ENCODE peak calls at places on chromosomes 12 and 14, in ten cellular contexts. U is endothelial cell, I is AG09319, A is glutamatergic neuron, V is left ventricle myocardium inferior, N is mammary epithelial cell, K is A549, Y is WERI-Rb-1, E is MCF 10A, W is progenitor cell of endocrine pancreas. Z is an unnamed sample.

GRCh38 chr12:77120695-77121094 is 55.3 kb upstream of the E2F7 start:
- DNase-seq in U (no peak), I (no peak), A (no peak), V (no peak), N (peak), K (no peak), Y (no peak), E (peak), W (no peak), Z (no peak)

GRCh38 chr12:109277899-109278762 is 31.0 kb downstream of the FOXN4 start:
- DNase-seq in U (no peak), I (peak), A (no peak), V (no peak), N (peak), K (peak), Y (peak), E (peak), W (no peak), Z (no peak)

GRCh38 chr12:27548301-27549199 is 24.5 kb downstream of the PPFIBP1 start:
- DNase-seq in U (no peak), I (no peak), A (no peak), V (no peak), N (no peak), K (no peak), Y (no peak), E (no peak), W (no peak), Z (no peak)

GRCh38 chr12:117063162-117063911 is 35.9 kb downstream of the TESC start:
- DNase-seq in U (no peak), I (no peak), A (no peak), V (no peak), N (no peak), K (no peak), Y (no peak), E (no peak), W (no peak), Z (no peak)

GRCh38 chr14:101123639-101124525 is 220.4 kb upstream of the RTL1 start:
- DNase-seq in U (no peak), I (no peak), A (no peak), V (no peak), N (no peak), K (no peak), Y (no peak), E (no peak), W (no peak), Z (no peak)

GRCh38 chr14:35480119-35480769 is 53.7 kb upstream of the INSM2 start:
- DNase-seq in U (no peak), I (no peak), A (no peak), V (no peak), N (peak), K (no peak), Y (no peak), E (peak), W (no peak), Z (no peak)

GRCh38 chr12:79367016-79367575 is 323.7 kb downstream of the PAWR start:
- DNase-seq in U (no peak), I (no peak), A (no peak), V (no peak), N (peak), K (no peak), Y (no peak), E (peak), W (no peak), Z (no peak)

GRCh38 chr12:72267974-72268373 is 4.2 kb upstream of the TRHDE start:
- DNase-seq in U (no peak), I (no peak), A (no peak), V (no peak), N (no peak), K (no peak), Y (no peak), E (no peak), W (no peak), Z (no peak)

GRCh38 chr14:90643982-90644510 is 172.2 kb downstream of the TTC7B start:
- DNase-seq in U (no peak), I (no peak), A (no peak), V (no peak), N (no peak), K (no peak), Y (no peak), E (no peak), W (no peak), Z (no peak)

GRCh38 chr12:40253936-40254335 is 29.1 kb downstream of the LRRK2 start:
- DNase-seq in U (no peak), I (peak), A (no peak), V (no peak), N (no peak), K (no peak), Y (no peak), E (peak), W (no peak), Z (no peak)

GRCh38 chr14:97779140-97779539 is 982.0 kb downstream of the VRK1 start:
- DNase-seq in U (no peak), I (no peak), A (no peak), V (no peak), N (no peak), K (no peak), Y (no peak), E (no peak), W (no peak), Z (no peak)

GRCh38 chr14:97776890-97777564 is 979.8 kb downstream of the VRK1 start:
- DNase-seq in U (no peak), I (no peak), A (no peak), V (no peak), N (no peak), K (no peak), Y (no peak), E (no peak), W (no peak), Z (no peak)

GRCh38 chr14:97781961-97782360 is 984.8 kb downstream of the VRK1 start:
- DNase-seq in U (no peak), I (no peak), A (no peak), V (no peak), N (no peak), K (no peak), Y (no peak), E (no peak), W (no peak), Z (no peak)

GRCh38 chr14:97780804-97781203 is 983.6 kb downstream of the VRK1 start:
- DNase-seq in U (no peak), I (no peak), A (no peak), V (no peak), N (no peak), K (no peak), Y (no peak), E (no peak), W (no peak), Z (no peak)

GRCh38 chr14:97777622-97778021 is 980.4 kb downstream of the VRK1 start:
- DNase-seq in U (no peak), I (no peak), A (no peak), V (no peak), N (no peak), K (no peak), Y (no peak), E (no peak), W (no peak), Z (no peak)
- TF ChIP-seq CTCF in U (no peak), I (no peak), A (no peak), V (no peak), N (no peak), K (no peak), Y (no peak), E (no peak), W (no peak), Z (no peak)

GRCh38 chr14:31745741-31746140 is 184.5 kb downstream of the NUBPL start:
- DNase-seq in U (no peak), I (no peak), A (no peak), V (no peak), N (no peak), K (no peak), Y (no peak), E (no peak), W (no peak), Z (no peak)
- TF ChIP-seq CTCF in U (peak), I (no peak), A (peak), V (no peak), N (no peak), K (no peak), Y (no peak), E (peak), W (no peak), Z (no peak)

GRCh38 chr14:69812725-69813124 is 15.7 kb upstream of the SLC10A1 start:
- DNase-seq in U (no peak), I (no peak), A (no peak), V (no peak), N (no peak), K (no peak), Y (peak), E (peak), W (no peak), Z (no peak)
- TF ChIP-seq CTCF in U (no peak), I (no peak), A (no peak), V (no peak), N (peak), K (peak), Y (peak), E (no peak), W (no peak), Z (peak)

DNA sequence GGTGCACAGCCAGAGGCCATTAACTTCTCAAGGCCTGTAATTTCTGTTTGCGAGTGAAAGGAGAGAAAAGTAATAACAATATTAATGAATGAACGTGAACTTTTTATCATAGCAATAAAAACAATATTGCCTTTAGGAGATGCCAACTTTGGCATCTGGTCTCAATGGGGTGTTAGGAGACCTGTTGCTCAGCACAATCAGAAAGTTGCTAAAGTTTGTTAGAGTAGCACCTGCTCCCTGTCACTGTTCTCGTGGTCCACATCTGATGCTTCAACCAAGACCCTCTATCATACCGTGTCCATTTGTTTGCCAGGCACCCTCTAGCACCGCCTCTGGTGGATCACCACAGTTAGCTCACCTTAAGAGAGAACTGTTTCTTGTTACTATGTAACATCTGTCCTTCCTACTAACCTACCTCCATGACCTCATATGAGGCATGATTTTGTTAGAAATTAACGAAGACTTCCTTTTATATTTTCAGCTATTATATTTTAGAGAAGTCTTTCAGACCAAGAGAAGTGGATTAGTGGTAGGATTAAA is 12.5 kb upstream of the CLEC4E start:
- DNase-seq in U (no peak), I (no peak), A (no peak), V (no peak), N (no peak), K (no peak), Y (no peak), E (no peak), W (no peak), Z (no peak)
- TF ChIP-seq CTCF in U (no peak), I (no peak), A (no peak), V (no peak), N (no peak), K (no peak), Y (no peak), E (no peak), W (peak), Z (no peak)

DNA sequence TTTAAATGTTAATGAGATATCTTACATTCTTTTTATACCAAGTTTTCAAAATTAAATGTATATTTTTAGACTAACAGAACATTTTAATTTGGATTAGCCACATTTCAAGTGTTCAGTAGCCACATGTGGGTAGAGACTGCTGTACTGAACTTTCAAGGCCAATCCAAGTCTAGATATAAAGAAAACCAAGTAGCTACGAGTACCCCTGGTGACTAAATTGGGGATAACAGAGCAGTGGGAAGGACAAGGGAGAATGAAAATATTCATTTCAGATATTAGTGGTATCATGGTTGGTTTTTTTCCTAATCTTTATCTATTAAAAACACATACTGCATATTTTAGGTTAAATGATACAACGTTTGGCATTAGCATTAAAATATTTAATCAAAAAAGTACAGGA is 69.4 kb upstream of the RHOJ start:
- DNase-seq in U (no peak), I (no peak), A (no peak), V (no peak), N (no peak), K (no peak), Y (no peak), E (peak), W (no peak), Z (no peak)
- TF ChIP-seq CTCF in U (peak), I (no peak), A (peak), V (no peak), N (peak), K (no peak), Y (peak), E (peak), W (peak), Z (peak)

DNA sequence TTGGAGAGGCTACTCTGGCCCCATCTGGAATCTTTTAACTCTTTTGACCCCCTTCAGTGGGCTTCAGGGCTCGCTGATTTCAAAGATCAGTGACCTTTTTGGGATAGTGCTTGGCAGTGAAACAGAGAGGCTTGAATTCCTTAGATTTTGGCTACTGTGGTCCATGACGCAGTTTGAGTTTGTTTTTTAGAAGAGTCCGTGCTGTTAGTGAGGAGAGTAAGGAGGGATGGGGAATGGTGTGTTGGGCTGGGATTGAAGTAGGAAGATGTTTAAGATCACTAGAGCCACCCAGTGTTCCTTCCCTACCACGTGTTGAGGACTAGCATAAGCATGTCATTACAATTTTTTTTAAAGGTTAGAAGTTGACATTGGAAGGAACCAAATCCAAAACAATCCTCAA is 16.4 kb downstream of the TMEM30B start:
- DNase-seq in U (no peak), I (no peak), A (no peak), V (no peak), N (no peak), K (no peak), Y (no peak), E (no peak), W (no peak), Z (peak)
- TF ChIP-seq CTCF in U (no peak), I (no peak), A (no peak), V (no peak), N (no peak), K (no peak), Y (no peak), E (no peak), W (no peak), Z (no peak)

GRCh38 chr14:73307261-73307660 is 70.0 kb downstream of the PAPLN start:
- DNase-seq in U (no peak), I (no peak), A (no peak), V (no peak), N (no peak), K (no peak), Y (no peak), E (no peak), W (no peak), Z (no peak)

GRCh38 chr14:73312697-73313096 is 75.4 kb downstream of the PAPLN start:
- DNase-seq in U (no peak), I (no peak), A (no peak), V (no peak), N (no peak), K (no peak), Y (no peak), E (no peak), W (no peak), Z (no peak)

DNA sequence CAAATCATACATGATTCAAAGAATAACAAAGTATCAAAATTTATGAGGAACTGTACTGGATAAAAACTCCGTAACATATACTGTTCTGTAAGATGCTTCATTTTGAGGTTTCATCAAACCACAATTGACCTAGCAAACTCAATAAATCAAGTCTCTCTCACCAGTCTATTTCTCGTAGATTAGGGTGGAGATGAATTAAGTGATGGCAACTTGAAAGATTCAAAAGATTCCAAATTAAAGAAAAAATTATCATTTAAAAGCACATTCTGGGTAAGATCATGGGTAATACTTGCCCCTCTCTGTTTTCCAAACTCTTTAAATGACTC is 74.4 kb downstream of the PAPLN start:
- DNase-seq in U (no peak), I (no peak), A (no peak), V (no peak), N (no peak), K (no peak), Y (no peak), E (no peak), W (no peak), Z (no peak)
- TF ChIP-seq CTCF in U (no peak), I (no peak), A (no peak), V (no peak), N (no peak), K (no peak), Y (no peak), E (no peak), W (no peak), Z (no peak)

GRCh38 chr12:51924551-51925399 is 17.5 kb downstream of the ACVRL1 start:
- DNase-seq in U (no peak), I (no peak), A (no peak), V (no peak), N (no peak), K (no peak), Y (no peak), E (no peak), W (no peak), Z (no peak)

GRCh38 chr12:51926718-51927117 is 19.4 kb downstream of the ACVRL1 start:
- DNase-seq in U (peak), I (no peak), A (no peak), V (no peak), N (peak), K (peak), Y (peak), E (peak), W (no peak), Z (no peak)

GRCh38 chr12:51925400-51926063 is 18.2 kb downstream of the ACVRL1 start:
- DNase-seq in U (no peak), I (no peak), A (no peak), V (no peak), N (no peak), K (no peak), Y (no peak), E (no peak), W (no peak), Z (no peak)

GRCh38 chr12:51923506-51924365 is 16.4 kb downstream of the ACVRL1 start:
- DNase-seq in U (peak), I (no peak), A (peak), V (peak), N (no peak), K (peak), Y (peak), E (peak), W (peak), Z (peak)

DNA sequence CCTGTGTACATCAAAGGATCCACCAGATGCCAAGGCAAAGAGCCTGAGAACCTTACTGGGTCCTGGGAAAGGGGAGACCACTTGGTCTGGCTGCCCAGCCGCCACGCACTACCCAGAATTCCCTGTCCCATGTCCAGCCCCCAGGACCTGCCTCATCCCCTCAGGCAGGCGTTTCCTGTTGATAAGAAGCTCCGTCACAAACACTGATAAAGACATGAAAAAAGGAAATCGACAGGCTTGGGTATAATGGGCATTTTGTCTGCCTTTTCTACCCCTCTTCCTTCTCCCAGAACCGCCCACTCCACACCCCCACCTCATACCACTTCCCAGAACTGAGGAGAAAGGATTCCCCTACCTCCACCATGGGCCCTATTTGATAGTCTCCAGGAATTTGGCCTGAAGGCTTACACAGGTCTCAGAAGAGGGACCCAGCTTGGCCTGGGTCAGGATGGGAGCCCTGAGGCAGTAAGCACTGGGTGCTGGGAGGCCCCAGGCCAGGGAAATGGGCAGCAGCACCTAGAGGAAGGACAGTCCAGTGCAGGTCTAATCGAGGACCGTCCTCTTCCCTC is 18.8 kb downstream of the ACVRL1 start:
- DNase-seq in U (peak), I (no peak), A (no peak), V (no peak), N (no peak), K (no peak), Y (no peak), E (no peak), W (no peak), Z (no peak)
- TF ChIP-seq CTCF in U (no peak), I (no peak), A (no peak), V (no peak), N (no peak), K (no peak), Y (no peak), E (no peak), W (no peak), Z (no peak)

DNA sequence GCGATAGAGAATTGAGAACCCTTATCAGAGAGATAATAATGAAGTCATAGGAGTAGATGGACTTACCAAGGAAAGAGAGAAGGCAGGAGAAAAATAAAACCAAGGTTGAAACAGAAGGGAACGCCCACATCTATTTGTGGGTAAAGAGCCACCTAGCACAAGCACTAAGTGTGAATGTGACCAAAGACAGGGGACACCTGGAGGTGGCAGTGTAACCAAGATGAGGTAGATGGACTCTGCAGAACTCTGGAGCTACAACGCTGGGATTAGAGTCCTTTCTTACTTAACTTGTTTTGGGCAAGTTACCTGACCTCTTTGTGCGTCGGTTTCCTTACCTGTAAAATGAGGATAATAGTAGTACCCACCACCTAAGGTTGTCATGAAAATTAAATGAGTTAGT is 101.9 kb downstream of the SLC5A8 start:
- DNase-seq in U (no peak), I (no peak), A (no peak), V (no peak), N (no peak), K (no peak), Y (no peak), E (no peak), W (no peak), Z (no peak)
- TF ChIP-seq CTCF in U (no peak), I (no peak), A (no peak), V (no peak), N (no peak), K (no peak), Y (peak), E (no peak), W (no peak), Z (no peak)